ENCODE peak calls at places on chromosomes 12 and 14, in five cellular contexts. I, L, W, H and S are unnamed samples.

GRCh38 chr14:60327447-60328331 is 78.7 kb downstream of the PPM1A start:
- DNase-seq in I (no peak), L (peak), W (no peak), H (no peak), S (no peak)

GRCh38 chr14:72049462-72049861 is 117.2 kb downstream of the RGS6 start:
- DNase-seq in I (no peak), L (no peak), W (no peak), H (peak), S (no peak)

GRCh38 chr12:22283006-22283506 is 51.5 kb downstream of the ST8SIA1 start:
- DNase-seq in I (peak), L (peak), W (peak), H (peak), S (no peak)

GRCh38 chr14:49966304-49966809 is 73.5 kb downstream of the ARF6 start:
- DNase-seq in I (no peak), L (no peak), W (no peak), H (no peak), S (no peak)

GRCh38 chr14:99812096-99812750 is 19.0 kb downstream of the EML1 start:
- DNase-seq in I (no peak), L (no peak), W (no peak), H (no peak), S (no peak)

GRCh38 chr14:74599201-74599809 is 12.7 kb downstream of the LTBP2 start:
- DNase-seq in I (no peak), L (no peak), W (no peak), H (no peak), S (no peak)

GRCh38 chr12:31003861-31004640 is 69.6 kb upstream of the DDX11 start:
- DNase-seq in I (no peak), L (no peak), W (no peak), H (no peak), S (no peak)

GRCh38 chr14:51189600-51190376 is 50.3 kb upstream of the TMX1 start:
- DNase-seq in I (no peak), L (no peak), W (no peak), H (no peak), S (no peak)

GRCh38 chr12:84804691-84805473 is 107.7 kb downstream of the SLC6A15 start:
- DNase-seq in I (no peak), L (no peak), W (no peak), H (no peak), S (no peak)

GRCh38 chr14:79515158-79515557 is 696.1 kb downstream of the DIO2 start:
- DNase-seq in I (no peak), L (peak), W (no peak), H (no peak), S (no peak)

GRCh38 chr12:116236986-116237385 is 40.5 kb downstream of the MED13L start:
- DNase-seq in I (no peak), L (no peak), W (no peak), H (no peak), S (no peak)

GRCh38 chr14:95396221-95396620 is 76.5 kb upstream of the CLMN start:
- DNase-seq in I (no peak), L (no peak), W (no peak), H (no peak), S (no peak)

GRCh38 chr12:14554281-14555008 is 13.2 kb downstream of the PLBD1 start:
- DNase-seq in I (no peak), L (peak), W (no peak), H (peak), S (peak)

GRCh38 chr12:93636708-93637107 is 40.5 kb upstream of the CRADD start:
- DNase-seq in I (no peak), L (no peak), W (no peak), H (no peak), S (no peak)
- TF ChIP-seq CTCF in I (no peak), L (no peak), W (no peak), H (no peak), S (no peak)

GRCh38 chr14:87066221-87066817 is 926.7 kb downstream of the GALC start:
- DNase-seq in I (no peak), L (no peak), W (no peak), H (peak), S (no peak)
- TF ChIP-seq CTCF in I (peak), L (peak), W (peak), H (peak), S (no peak)

GRCh38 chr14:24816011-24816928 is 182.3 kb upstream of the GZMB start:
- DNase-seq in I (no peak), L (no peak), W (no peak), H (peak), S (no peak)

GRCh38 chr14:24816929-24817637 is 183.1 kb upstream of the GZMB start:
- DNase-seq in I (no peak), L (no peak), W (no peak), H (no peak), S (no peak)

GRCh38 chr14:24817638-24818053 is 183.7 kb upstream of the GZMB start:
- DNase-seq in I (no peak), L (no peak), W (no peak), H (no peak), S (no peak)

GRCh38 chr14:24818823-24819341 is 184.9 kb upstream of the GZMB start:
- DNase-seq in I (no peak), L (no peak), W (no peak), H (no peak), S (no peak)

GRCh38 chr14:24818054-24818822 is 184.2 kb upstream of the GZMB start:
- DNase-seq in I (peak), L (no peak), W (no peak), H (peak), S (no peak)
- TF ChIP-seq CTCF in I (no peak), L (no peak), W (no peak), H (no peak), S (no peak)

DNA sequence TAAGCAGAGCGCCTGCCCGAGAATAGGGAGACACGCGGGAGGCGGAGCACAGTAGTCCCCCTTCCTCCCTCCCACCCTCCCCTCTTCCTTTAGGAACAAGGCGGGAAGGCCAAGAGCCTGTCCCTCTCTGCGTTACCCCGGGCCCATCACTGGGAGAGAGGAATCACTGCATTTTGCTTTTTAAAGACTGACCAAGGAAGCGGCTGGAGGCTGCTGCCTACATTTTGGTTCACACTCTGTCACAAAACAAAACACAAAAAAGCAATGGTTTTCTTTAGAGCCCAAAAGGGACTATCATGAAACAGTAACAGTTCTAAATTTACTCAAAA is 19.8 kb downstream of the STX2 start:
- DNase-seq in I (no peak), L (no peak), W (no peak), H (no peak), S (no peak)
- TF ChIP-seq CTCF in I (no peak), L (no peak), W (no peak), H (no peak), S (peak)